ENCODE peak calls at places on chromosomes 7 and 10, in five cellular contexts. V is activated CD8-positive, alpha-beta memory T cell treated with anti-CD3 and anti-CD28 coated beads for 24 hours; G is HEK293T; T is non-pigmented ciliary epithelial cell; F is RWPE1. U is an unnamed sample.

GRCh38 chr10:49552277-49552676 is 13.4 kb upstream of the ERCC6 start:
- DNase-seq in F (peak), T (peak), V (no peak), G (no peak), U (no peak)

GRCh38 chr10:69807696-69808095 is 6.0 kb downstream of the COL13A1 start:
- DNase-seq in V (no peak), F (peak), G (no peak), T (no peak), U (peak)

GRCh38 chr7:102426268-102427031 is 6.9 kb upstream of the ORAI2 start:
- DNase-seq in G (no peak), V (peak), T (no peak), F (no peak), U (no peak)

GRCh38 chr10:48237225-48237855 is 37.2 kb downstream of the FRMPD2 start:
- DNase-seq in F (no peak), V (peak), G (no peak), T (no peak), U (no peak)

GRCh38 chr10:61024801-61025201 is 80.8 kb upstream of the RHOBTB1 start:
- DNase-seq in G (peak), V (no peak), T (no peak), F (no peak), U (peak)

GRCh38 chr7:100109521-100110163 is 8.2 kb downstream of the AP4M1 start:
- DNase-seq in V (no peak), F (no peak), G (no peak), T (no peak), U (no peak)

GRCh38 chr10:506451-507354 is 182.8 kb downstream of the DIP2C start:
- DNase-seq in V (no peak), T (no peak), F (no peak), G (no peak), U (no peak)

GRCh38 chr10:4981722-4982471 is 18.7 kb downstream of the AKR1C1 start:
- DNase-seq in T (peak), F (peak), V (no peak), G (peak), U (peak)

GRCh38 chr7:82364048-82364447 is 79.5 kb downstream of the CACNA2D1 start:
- DNase-seq in F (no peak), V (no peak), T (no peak), G (no peak), U (no peak)

GRCh38 chr10:71159892-71160291 is 52.5 kb upstream of the UNC5B start:
- DNase-seq in F (no peak), V (no peak), G (no peak), T (no peak), U (no peak)

GRCh38 chr10:100730739-100731602 is 14.4 kb upstream of the PAX2 start:
- DNase-seq in T (no peak), F (no peak), V (peak), G (no peak), U (no peak)

GRCh38 chr7:151686016-151686766 is 166.5 kb upstream of the RHEB start:
- DNase-seq in F (no peak), V (no peak), T (no peak), G (no peak), U (peak)